ENCODE peak calls at places on chromosomes 4 and X, in four cellular contexts. Q is neuronal stem cell, E is SJCRH30, H is heart left ventricle. J is an unnamed sample.
A peak's percentile ranks its signal among the peaks of the same experiment; 100 is the strongest.

GRCh38 chr4:124445071-124445470 is 267.5 kb downstream of the ANKRD50 start:
- DNase-seq in Q (no peak), H (no peak), E (no peak), J (no peak)

GRCh38 chrX:1451676-1452496 is 823 bp downstream of the ASMTL start:
- DNase-seq in Q (no peak), E (no peak), H (peak; percentile 28), J (no peak)

GRCh38 chrX:104922206-104922621 is 298.3 kb downstream of the TEX13A start:
- DNase-seq in Q (peak; percentile 49), H (peak; percentile 17), E (peak; percentile 20), J (peak; percentile 34)

GRCh38 chrX:45056428-45057145 is 144.1 kb downstream of the DIPK2B start:
- DNase-seq in Q (no peak), H (no peak), E (no peak), J (no peak)

GRCh38 chr4:120850048-120850599 is 72.4 kb downstream of the PRDM5 start:
- DNase-seq in H (no peak), E (no peak), Q (no peak), J (no peak)

GRCh38 chr4:788636-789297 is 37.2 kb downstream of the CPLX1 start:
- DNase-seq in H (no peak), E (no peak), Q (no peak), J (no peak)

GRCh38 chrX:5306654-5307121 is 922.0 kb downstream of the NLGN4X start:
- DNase-seq in E (no peak), Q (no peak), H (no peak), J (no peak)

GRCh38 chr4:128068927-128069326 is 7.8 kb downstream of the LARP1B start:
- DNase-seq in Q (no peak), H (no peak), E (no peak), J (no peak)

GRCh38 chr4:138952405-138952804 is 63.2 kb upstream of the NOCT start:
- DNase-seq in H (no peak), E (no peak), Q (no peak), J (no peak)

GRCh38 chr4:150579591-150580234 is 2.2 kb upstream of the MAB21L2 start:
- DNase-seq in H (peak; percentile 24), E (no peak), Q (peak; percentile 62), J (no peak)

GRCh38 chr4:89110541-89110985 is 770 bp upstream of the TIGD2 start:
- DNase-seq in Q (peak; percentile 9), H (no peak), E (no peak), J (no peak)

GRCh38 chr4:140056015-140056414 is 98.0 kb downstream of the MAML3 start:
- DNase-seq in E (no peak), H (no peak), Q (no peak), J (no peak)

GRCh38 chr4:80271806-80272205 is 5.3 kb downstream of the FGF5 start:
- DNase-seq in Q (no peak), H (no peak), E (no peak), J (no peak)

GRCh38 chr4:8494218-8494617 is 53.6 kb downstream of the TRMT44 start:
- DNase-seq in H (no peak), Q (no peak), E (no peak), J (no peak)

GRCh38 chrX:47172971-47173792 is 20.4 kb upstream of the UBA1 start:
- DNase-seq in Q (no peak), E (no peak), H (no peak), J (no peak)

GRCh38 chr4:144584428-144584827 is 61.5 kb upstream of the HHIP start:
- DNase-seq in E (no peak), Q (no peak), H (no peak), J (no peak)

GRCh38 chr4:83219344-83219990 is 65.1 kb downstream of the COQ2 start:
- DNase-seq in E (peak; percentile 16), Q (no peak), H (no peak), J (peak; percentile 71)

GRCh38 chr4:45317276-45317675 is 590.9 kb upstream of the GNPDA2 start:
- DNase-seq in E (peak; percentile 37), H (no peak), Q (no peak), J (no peak)

GRCh38 chrX:107894038-107894437 is 68.4 kb downstream of the MID2 start:
- DNase-seq in E (peak; percentile 6), Q (peak; percentile 11), H (no peak), J (peak; percentile 63)

GRCh38 chr4:171876636-171877035 is 63.4 kb downstream of the GALNTL6 start:
- DNase-seq in Q (no peak), H (no peak), E (no peak), J (no peak)

GRCh38 chr4:4860803-4861591 is 1.5 kb downstream of the MSX1 start:
- DNase-seq in Q (no peak), H (peak; percentile 69), E (no peak), J (no peak)

GRCh38 chr4:189237340-189237739 is 703.3 kb upstream of the FRG1 start:
- DNase-seq in E (no peak), H (no peak), Q (no peak), J (no peak)

GRCh38 chr4:6201580-6202091 is 1.3 kb upstream of the JAKMIP1 start:
- DNase-seq in H (no peak), Q (no peak), E (no peak), J (peak; percentile 47)

DNA sequence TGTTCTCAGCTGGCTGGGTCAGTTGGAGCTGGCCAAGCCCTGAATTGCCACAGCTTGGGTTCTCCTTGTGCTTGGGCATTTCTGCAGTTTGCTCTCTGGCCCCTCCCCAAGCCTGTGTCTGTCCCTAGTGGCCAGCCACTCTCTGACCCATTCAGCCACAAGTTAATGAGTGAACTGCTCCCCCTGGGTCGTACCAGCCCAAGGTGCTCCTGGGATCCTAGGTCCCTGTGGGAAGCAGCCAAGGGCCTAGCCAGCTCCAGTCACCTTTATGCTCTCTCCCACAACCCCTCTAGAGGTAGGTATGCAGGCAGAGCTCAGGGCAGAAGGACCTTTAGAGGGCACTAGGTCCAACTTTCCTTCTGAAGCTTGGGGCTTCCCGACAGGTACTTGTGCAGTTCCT is 51.5 kb downstream of the STARD8 start:
- DNase-seq in H (no peak), Q (no peak), E (no peak), J (no peak)
- H3K4me1 ChIP-seq in H (peaks cover 73% of the 10 kb centered on the region), Q (no peaks in the 10 kb centered on the region), E (no peaks in the 10 kb centered on the region), J (no peaks in the 10 kb centered on the region)

GRCh38 chrX:142661696-142662095 is 364.0 kb upstream of the SPANXN4 start:
- DNase-seq in Q (no peak), H (no peak), E (no peak), J (no peak)
- H3K4me3 ChIP-seq in Q (no peak overlapping the region), H (no peak overlapping the region), E (no peak overlapping the region), J (no peak overlapping the region)

GRCh38 chr4:153488006-153488718 is 22.0 kb downstream of the TMEM131L start:
- DNase-seq in E (peak; percentile 69), H (peak; percentile 38), Q (no peak), J (peak; percentile 70)

GRCh38 chr4:153486281-153487151 is 20.4 kb downstream of the TMEM131L start:
- DNase-seq in E (no peak), Q (no peak), H (no peak), J (no peak)

GRCh38 chr4:153488719-153489384 is 22.7 kb downstream of the TMEM131L start:
- DNase-seq in H (peak; percentile 67), E (no peak), Q (no peak), J (no peak)

GRCh38 chr4:153490985-153491483 is 24.9 kb downstream of the TMEM131L start:
- DNase-seq in Q (no peak), H (no peak), E (no peak), J (no peak)

DNA sequence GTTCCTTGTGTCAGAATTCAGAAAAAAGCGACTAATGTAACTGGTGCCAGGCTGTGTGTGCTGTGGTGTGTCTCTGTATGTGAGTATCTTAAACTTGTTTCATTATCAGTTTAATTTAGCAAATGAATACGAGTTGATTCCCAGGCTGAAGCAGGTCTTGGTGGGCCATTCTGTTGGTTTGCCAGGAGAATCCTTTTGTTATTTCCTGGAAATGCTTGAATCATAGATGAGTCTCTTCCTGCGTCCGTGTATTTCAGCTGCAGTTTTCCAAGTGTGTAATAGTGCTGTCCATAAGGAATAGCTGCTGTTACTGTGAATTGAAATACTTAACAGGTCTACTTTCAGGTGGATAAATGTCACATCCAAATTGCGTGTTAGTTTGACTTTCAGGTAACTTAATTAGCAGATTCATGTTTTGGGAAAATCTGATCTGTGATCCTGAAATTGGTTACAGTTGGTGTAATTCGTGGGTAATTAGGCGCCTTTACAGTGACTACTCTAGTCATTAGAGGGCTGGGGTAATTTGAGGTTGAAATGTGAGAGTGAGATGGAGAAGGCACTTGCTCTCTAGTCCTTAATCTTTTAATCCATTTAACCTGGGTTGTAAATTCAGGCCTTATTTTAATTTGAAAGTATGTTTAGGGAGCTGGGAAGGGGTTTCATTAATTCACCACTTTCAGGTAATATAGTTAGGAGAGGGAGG is 23.8 kb downstream of the TMEM131L start:
- DNase-seq in Q (no peak), E (no peak), H (no peak), J (no peak)
- H3K4me1 ChIP-seq in Q (peaks cover 21% of the 10 kb centered on the region), E (peaks cover 41% of the 10 kb centered on the region), H (peaks cover 63% of the 10 kb centered on the region), J (peaks cover 91% of the 10 kb centered on the region)

DNA sequence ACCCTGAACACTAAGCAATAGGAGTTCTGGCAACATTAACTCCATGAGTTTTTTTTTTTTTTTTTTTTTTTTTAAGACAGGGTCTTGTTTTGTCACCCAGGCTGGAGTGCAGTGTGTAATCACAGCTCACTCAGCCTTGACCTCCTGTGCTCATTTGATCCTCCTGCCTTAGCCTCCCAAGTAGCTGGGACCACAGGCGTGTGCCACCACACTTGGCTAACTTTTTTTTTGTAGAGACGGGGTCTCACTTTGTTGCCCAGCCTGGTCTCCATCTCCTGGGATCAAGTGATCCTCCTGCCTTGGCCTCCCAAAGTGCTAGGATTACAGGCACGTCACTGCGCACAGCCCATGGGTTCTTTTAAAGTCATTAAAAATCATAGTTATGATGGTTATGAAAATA is 5.1 kb downstream of the RHOH start:
- DNase-seq in E (no peak), Q (no peak), H (no peak), J (no peak)
- H3K4me3 ChIP-seq in E (no peak overlapping the region), Q (no peak overlapping the region), H (no peak overlapping the region), J (peak overlapping the region; percentile 97)

DNA sequence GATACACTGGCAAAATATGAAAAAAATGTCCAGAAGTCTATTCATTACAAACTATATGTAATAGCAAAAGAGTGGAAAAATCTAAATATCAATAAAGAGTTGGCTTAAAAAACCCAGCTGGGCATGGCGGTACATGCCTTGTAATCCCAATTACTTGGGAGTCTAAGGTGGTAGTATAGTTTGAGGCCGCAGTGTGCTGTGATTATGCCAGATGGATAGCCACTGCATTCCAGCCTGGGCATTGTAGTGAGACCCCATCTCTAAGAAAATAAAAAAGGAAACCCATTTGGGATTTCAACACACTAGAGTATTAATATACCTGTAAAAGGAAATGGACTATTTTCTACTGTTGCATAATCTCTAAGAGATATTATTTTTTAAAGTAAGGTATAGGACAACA is 45.4 kb downstream of the AFF1 start:
- DNase-seq in E (no peak), H (no peak), Q (no peak), J (no peak)
- H3K4me1 ChIP-seq in E (no peaks in the 10 kb centered on the region), H (peaks cover 31% of the 10 kb centered on the region), Q (no peaks in the 10 kb centered on the region), J (peaks cover 20% of the 10 kb centered on the region)

GRCh38 chr4:98997176-98997575 is 1.7 kb downstream of the METAP1 start:
- DNase-seq in Q (no peak), E (no peak), H (no peak), J (no peak)
- H3K4me3 ChIP-seq in Q (no peak overlapping the region), E (peak overlapping the region; percentile 100), H (peak overlapping the region; percentile 94), J (peak overlapping the region; percentile 94)

GRCh38 chr4:119471259-119471658 is 149.3 kb upstream of the FABP2 start:
- DNase-seq in E (no peak), Q (no peak), H (no peak), J (no peak)
- H3K4me1 ChIP-seq in E (no peaks in the 10 kb centered on the region), Q (no peaks in the 10 kb centered on the region), H (no peaks in the 10 kb centered on the region), J (no peaks in the 10 kb centered on the region)

DNA sequence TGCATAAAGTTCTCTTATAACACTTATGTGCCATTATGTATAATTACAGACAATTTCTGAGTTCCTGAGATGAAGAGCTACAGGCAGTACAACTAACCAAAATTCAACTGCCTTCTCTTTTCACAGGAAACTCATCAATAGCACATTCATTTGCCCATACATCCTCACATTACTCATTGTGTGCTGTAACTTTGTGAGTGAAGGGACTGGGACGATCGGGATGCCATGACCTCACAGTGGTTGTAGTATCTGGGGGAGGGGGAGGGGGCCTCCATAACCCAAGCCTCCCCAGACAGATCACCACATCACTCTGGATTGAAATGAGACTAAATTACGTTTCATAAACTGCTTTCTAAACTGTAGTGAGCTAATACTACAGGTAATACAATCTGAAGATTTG is 60.7 kb downstream of the ABCG2 start:
- DNase-seq in Q (no peak), H (no peak), E (no peak), J (no peak)
- H3K4me3 ChIP-seq in Q (no peak overlapping the region), H (no peak overlapping the region), E (no peak overlapping the region), J (no peak overlapping the region)